ENCODE peak calls at places on chromosome 3, in nine cellular contexts. F is CD4-positive, CD25-positive, alpha-beta regulatory T cell; A is CD4-positive, alpha-beta memory T cell; P is sigmoid colon; Q is adipocyte; G is H9; S is A549; R is IMR-90; L is CD8-positive, alpha-beta T cell. O is an unnamed sample. For H3K9me3, the result is how much of the 10 kb centered on the place peaks cover.

GRCh38 chr3:33076952-33077351 is 20.0 kb downstream of the GLB1 start:
- DNase-seq in F (no peak), A (no peak), P (no peak), Q (no peak), G (no peak), S (no peak), R (no peak), L (no peak), O (no peak)

GRCh38 chr3:196636369-196637349 is 2.8 kb upstream of the NRROS start:
- DNase-seq in F (no peak), A (no peak), P (no peak), Q (no peak), G (no peak), S (no peak), R (no peak), L (no peak), O (no peak)

GRCh38 chr3:106824856-106825255 is 552.4 kb upstream of the CCDC54 start:
- DNase-seq in F (peak), A (no peak), P (no peak), Q (peak), G (peak), S (peak), R (peak), L (no peak), O (no peak)

GRCh38 chr3:111072016-111072891 is 638 bp downstream of the NECTIN3 start:
- DNase-seq in F (peak), A (peak), P (peak), Q (peak), G (peak), S (peak), R (peak), L (no peak), O (no peak)

GRCh38 chr3:13708301-13708700 is 159.4 kb downstream of the FBLN2 start:
- DNase-seq in F (no peak), A (no peak), P (peak), Q (no peak), G (peak), S (no peak), R (no peak), L (no peak), O (no peak)

GRCh38 chr3:42613462-42613861 is 13.0 kb downstream of the NKTR start:
- DNase-seq in F (peak), A (no peak), P (no peak), Q (peak), G (no peak), S (peak), R (no peak), L (no peak), O (no peak)

GRCh38 chr3:10939556-10939955 is 53.0 kb upstream of the SLC6A1 start:
- DNase-seq in F (no peak), A (no peak), P (peak), Q (no peak), G (no peak), S (no peak), R (no peak), L (no peak), O (no peak)

GRCh38 chr3:183766745-183767606 is 58.4 kb downstream of the MAP6D1 start:
- DNase-seq in F (peak), A (peak), P (peak), Q (peak), G (peak), S (peak), R (peak), L (peak), O (peak)

GRCh38 chr3:9834520-9835380 is 9.1 kb downstream of the RPUSD3 start:
- DNase-seq in F (no peak), A (no peak), P (no peak), Q (no peak), G (no peak), S (no peak), R (no peak), L (no peak), O (no peak)

GRCh38 chr3:43155464-43156121 is 49.7 kb upstream of the POMGNT2 start:
- DNase-seq in F (no peak), A (no peak), P (peak), Q (peak), G (peak), S (peak), R (peak), L (no peak), O (no peak)

GRCh38 chr3:168988867-168989266 is 674.6 kb downstream of the MECOM start:
- DNase-seq in F (no peak), A (no peak), P (no peak), Q (no peak), G (no peak), S (no peak), R (no peak), L (no peak), O (no peak)

GRCh38 chr3:39124876-39125836 is 17.7 kb downstream of the TTC21A start:
- DNase-seq in F (no peak), A (no peak), P (peak), Q (peak), G (peak), S (peak), R (peak), L (no peak), O (no peak)

GRCh38 chr3:134974621-134975020 is 179.6 kb downstream of the EPHB1 start:
- DNase-seq in F (no peak), A (no peak), P (no peak), Q (no peak), G (no peak), S (no peak), R (no peak), L (no peak), O (no peak)

GRCh38 chr3:16179771-16180736 is 5.6 kb downstream of the GALNT15 start:
- DNase-seq in F (no peak), A (no peak), P (no peak), Q (peak), G (no peak), S (no peak), R (peak), L (no peak), O (no peak)

GRCh38 chr3:89216021-89216739 is 108.8 kb downstream of the EPHA3 start:
- DNase-seq in F (no peak), A (no peak), P (no peak), Q (peak), G (no peak), S (no peak), R (peak), L (no peak), O (no peak)

GRCh38 chr3:23928525-23928924 is 11.6 kb downstream of the RPL15 start:
- DNase-seq in F (no peak), A (no peak), P (no peak), Q (no peak), G (no peak), S (peak), R (no peak), L (no peak), O (no peak)

GRCh38 chr3:40975711-40976121 is 223.6 kb upstream of the CTNNB1 start:
- DNase-seq in F (no peak), A (no peak), P (no peak), Q (no peak), G (no peak), S (no peak), R (no peak), L (no peak), O (no peak)

GRCh38 chr3:52596658-52597265 is 60.4 kb downstream of the UQCC5 start:
- DNase-seq in F (no peak), A (no peak), P (no peak), Q (no peak), G (no peak), S (no peak), R (no peak), L (no peak), O (no peak)

DNA sequence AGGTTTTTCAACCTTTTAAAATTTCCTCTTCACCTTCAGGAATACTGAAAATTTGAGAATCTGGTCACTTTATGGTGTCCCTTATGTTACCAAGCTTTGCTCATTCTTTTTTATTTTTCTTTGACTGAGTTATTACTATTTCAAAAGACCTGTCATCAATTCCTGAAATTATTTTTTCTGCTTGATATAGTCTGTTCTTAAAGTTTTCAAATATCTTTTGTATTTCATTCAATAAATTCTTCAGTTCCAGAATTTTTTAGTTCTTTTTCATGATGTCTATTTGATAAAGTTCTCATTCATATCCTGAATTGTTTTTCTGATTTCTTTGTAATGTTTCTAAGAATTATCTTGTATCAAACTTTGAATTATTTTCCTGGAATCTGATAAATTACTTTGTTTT is 63.9 kb downstream of the UQCC5 start:
- DNase-seq in F (no peak), A (no peak), P (no peak), Q (no peak), G (no peak), S (no peak), R (no peak), L (no peak), O (no peak)
- H3K9me3 ChIP-seq in F (under half), A (under half), P (under half), Q (under half), G (under half), S (under half), R (under half), L (under half), O (under half)

GRCh38 chr3:21407743-21408142 is 343.3 kb downstream of the ZNF385D start:
- DNase-seq in F (no peak), A (no peak), P (no peak), Q (no peak), G (no peak), S (no peak), R (no peak), L (no peak), O (no peak)
- H3K9me3 ChIP-seq in F (under half), A (under half), P (under half), Q (under half), G (under half), S (under half), R (under half), L (under half), O (under half)

DNA sequence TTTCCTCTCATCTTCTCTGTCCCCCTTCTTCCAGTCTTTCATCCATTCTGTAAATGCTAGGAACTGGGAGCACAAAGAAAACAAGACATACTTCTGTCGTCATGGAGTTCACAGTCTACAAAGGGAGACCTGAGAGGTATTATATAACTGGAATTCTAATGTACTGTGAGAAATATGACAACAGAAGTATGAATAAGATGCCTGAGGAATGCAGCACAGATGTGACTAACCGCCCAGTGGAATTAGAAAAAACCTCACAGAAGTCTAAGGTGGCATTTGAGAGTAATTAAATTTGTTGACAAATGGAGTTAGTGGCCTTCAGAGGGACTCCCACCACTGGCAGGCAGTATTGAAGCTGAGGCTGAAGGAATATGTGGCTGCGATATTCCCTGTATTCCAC is 168.5 kb upstream of the FAM3D start:
- DNase-seq in F (no peak), A (no peak), P (no peak), Q (peak), G (no peak), S (no peak), R (peak), L (no peak), O (no peak)
- H3K9me3 ChIP-seq in F (under half), A (under half), P (under half), Q (under half), G (under half), S (under half), R (under half), L (under half), O (under half)

GRCh38 chr3:162270059-162270458 is 773.5 kb downstream of the OTOL1 start:
- DNase-seq in F (no peak), A (no peak), P (no peak), Q (no peak), G (no peak), S (no peak), R (no peak), L (no peak), O (no peak)
- H3K9me3 ChIP-seq in F (under half), A (under half), P (under half), Q (under half), G (under half), S (under half), R (under half), L (under half), O (under half)

GRCh38 chr3:30282052-30282708 is 324.2 kb upstream of the TGFBR2 start:
- DNase-seq in F (no peak), A (no peak), P (no peak), Q (peak), G (peak), S (peak), R (peak), L (no peak), O (no peak)

GRCh38 chr3:30273304-30274072 is 332.9 kb upstream of the TGFBR2 start:
- DNase-seq in F (no peak), A (no peak), P (no peak), Q (peak), G (no peak), S (no peak), R (peak), L (no peak), O (no peak)

GRCh38 chr3:30271781-30272180 is 334.6 kb upstream of the TGFBR2 start:
- DNase-seq in F (no peak), A (no peak), P (no peak), Q (no peak), G (no peak), S (no peak), R (no peak), L (no peak), O (no peak)

DNA sequence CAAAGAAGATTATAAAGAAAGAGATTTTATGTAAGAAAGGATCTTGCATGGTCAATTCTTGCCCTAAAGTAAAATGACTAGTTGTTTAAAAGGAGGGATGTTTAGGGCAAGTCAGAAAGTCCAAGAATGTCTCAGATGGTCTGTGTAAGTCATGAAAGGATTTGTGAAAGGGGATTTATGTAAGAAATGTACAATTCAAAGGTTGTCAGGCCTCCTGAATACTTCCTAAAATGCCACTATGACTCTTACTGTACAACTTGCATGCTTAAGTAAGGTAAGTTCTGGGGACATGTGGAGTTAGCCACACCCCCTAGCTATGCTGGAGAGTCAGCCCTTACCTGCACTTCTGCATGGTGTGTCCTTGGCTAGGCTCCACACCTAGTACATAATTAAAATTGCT is 328.9 kb upstream of the TGFBR2 start:
- DNase-seq in F (no peak), A (no peak), P (no peak), Q (no peak), G (no peak), S (no peak), R (no peak), L (no peak), O (no peak)
- H3K9me3 ChIP-seq in F (under half), A (under half), P (under half), Q (under half), G (under half), S (under half), R (under half), L (under half), O (under half)

GRCh38 chr3:5145120-5145519 is 23.0 kb downstream of the ARL8B start:
- DNase-seq in F (no peak), A (no peak), P (no peak), Q (no peak), G (no peak), S (no peak), R (no peak), L (no peak), O (no peak)
- H3K9me3 ChIP-seq in F (under half), A (under half), P (under half), Q (under half), G (under half), S (under half), R (under half), L (under half), O (under half)

GRCh38 chr3:126065876-126066275 is 18.0 kb downstream of the SLC41A3 start:
- DNase-seq in F (no peak), A (no peak), P (no peak), Q (no peak), G (no peak), S (no peak), R (no peak), L (no peak), O (no peak)

GRCh38 chr3:126064627-126065258 is 19.2 kb downstream of the SLC41A3 start:
- DNase-seq in F (no peak), A (no peak), P (no peak), Q (no peak), G (no peak), S (no peak), R (no peak), L (no peak), O (no peak)

GRCh38 chr3:126067959-126068358 is 16.0 kb downstream of the SLC41A3 start:
- DNase-seq in F (no peak), A (peak), P (no peak), Q (no peak), G (no peak), S (no peak), R (no peak), L (no peak), O (no peak)

GRCh38 chr3:126076140-126076539 is 7.8 kb downstream of the SLC41A3 start:
- DNase-seq in F (no peak), A (no peak), P (no peak), Q (no peak), G (no peak), S (no peak), R (no peak), L (no peak), O (no peak)

DNA sequence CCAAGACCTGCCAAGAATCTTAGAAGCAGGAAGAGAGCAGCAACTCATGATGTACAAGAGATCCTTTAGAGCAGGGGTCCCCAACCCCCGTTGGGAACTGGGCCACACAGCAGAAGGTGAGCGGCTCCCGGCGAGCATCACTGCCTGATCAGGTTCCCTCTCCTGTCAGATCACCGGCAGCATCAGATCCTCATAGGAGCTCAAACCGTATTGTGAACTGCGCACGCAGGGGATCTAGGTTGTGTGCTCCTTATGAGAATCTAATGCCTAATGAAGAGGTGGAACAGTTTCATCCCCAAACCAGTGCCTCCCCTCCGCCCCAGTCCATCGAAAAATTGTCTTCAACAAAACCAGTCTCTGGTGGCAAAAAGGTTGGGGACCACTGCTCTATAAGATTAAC is 13.8 kb downstream of the SLC41A3 start:
- DNase-seq in F (no peak), A (no peak), P (no peak), Q (no peak), G (no peak), S (no peak), R (no peak), L (no peak), O (no peak)
- H3K9me3 ChIP-seq in F (under half), A (under half), P (under half), Q (under half), G (under half), S (under half), R (under half), L (under half), O (under half)

DNA sequence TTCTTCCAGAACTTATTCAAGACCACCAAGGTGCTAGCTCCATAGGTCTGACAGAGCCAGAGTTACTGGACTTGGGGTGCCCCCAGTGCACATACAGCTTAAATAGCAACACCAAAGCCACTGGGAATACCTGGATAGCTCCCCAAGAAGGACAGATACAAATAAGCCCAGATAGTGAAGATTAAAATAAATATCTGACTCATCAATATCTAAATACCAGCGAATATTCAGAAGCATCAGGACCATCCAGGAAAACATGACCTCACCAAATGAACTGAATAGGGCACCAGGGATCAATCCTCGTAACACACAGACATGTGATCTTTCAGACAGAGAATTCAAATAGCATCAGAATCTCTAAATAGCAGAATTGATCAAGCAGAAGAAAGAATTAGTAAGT is 931.6 kb downstream of the OTOL1 start:
- DNase-seq in F (no peak), A (no peak), P (no peak), Q (no peak), G (no peak), S (no peak), R (no peak), L (no peak), O (no peak)
- H3K9me3 ChIP-seq in F (under half), A (under half), P (under half), Q (under half), G (under half), S (under half), R (under half), L (under half), O (under half)

O was measured in T-helper 17 cell.